ENCODE peak calls at places on chromosomes 11 and 22, in four cellular contexts. Y is GM19239, Z is cardiac fibroblast, M is endothelial cell. F is an unnamed sample.

GRCh38 chr22:46561435-46561905 is 24.1 kb upstream of the CELSR1 start:
- DNase-seq in Y (no peak), Z (no peak), M (no peak), F (no peak)

GRCh38 chr11:118929496-118930151 is 3.9 kb upstream of the BCL9L start:
- DNase-seq in Y (no peak), Z (peak; percentile 89), M (peak; percentile 71), F (peak; percentile 79)

GRCh38 chr11:111612211-111612610 is 10.0 kb downstream of the SIK2 start:
- DNase-seq in Y (no peak), Z (peak; percentile 85), M (no peak), F (peak; percentile 15)

GRCh38 chr11:69425895-69426544 is 55.4 kb upstream of the LINC01488 start:
- DNase-seq in Y (no peak), Z (no peak), M (no peak), F (no peak)

GRCh38 chr11:34149274-34149673 is 43.8 kb downstream of the NAT10 start:
- DNase-seq in Y (no peak), Z (no peak), M (no peak), F (no peak)

GRCh38 chr22:19271856-19272535 is 19.5 kb downstream of the CLTCL1 start:
- DNase-seq in Y (no peak), Z (no peak), M (no peak), F (no peak)

GRCh38 chr22:38867496-38868285 is 4.3 kb downstream of the CBX6 start:
- DNase-seq in Y (no peak), Z (no peak), M (no peak), F (no peak)

GRCh38 chr11:29782447-29782846 is 234.4 kb downstream of the KCNA4 start:
- DNase-seq in Y (no peak), Z (no peak), M (no peak), F (no peak)

GRCh38 chr11:122879785-122880184 is 2.8 kb upstream of the JHY start:
- DNase-seq in Y (no peak), Z (no peak), M (peak; percentile 20), F (no peak)

F was measured in pons.